ENCODE peak calls at places on chromosomes 12 and 14, in six cellular contexts. J is testis, P is lower leg skin, Z is transverse colon, T is NB4, I is IMR-90. Q is an unnamed sample.

GRCh38 chr14:31902002-31902401 is 175.1 kb upstream of the ARHGAP5 start:
- DNase-seq in T (no peak), J (no peak), P (no peak), Z (no peak), I (no peak), Q (no peak)

GRCh38 chr12:110725267-110725666 is 17.4 kb downstream of the PPP1CC start:
- DNase-seq in I (no peak), Z (no peak), T (no peak), P (no peak), J (no peak), Q (no peak)

GRCh38 chr12:47754881-47755280 is 3.8 kb downstream of the RAPGEF3 start:
- DNase-seq in Z (peak; percentile 90), T (peak; percentile 42), I (no peak), P (no peak), J (no peak), Q (no peak)

GRCh38 chr14:101839236-101839635 is 77.7 kb downstream of the PPP2R5C start:
- DNase-seq in J (no peak), I (no peak), Z (peak; percentile 39), T (no peak), P (no peak), Q (no peak)

GRCh38 chr12:30994274-30994673 is 67.7 kb downstream of the TSPAN11 start:
- DNase-seq in P (no peak), T (no peak), J (no peak), Z (no peak), I (no peak), Q (no peak)

GRCh38 chr12:57899010-57899662 is 42.2 kb upstream of the ATP23 start:
- DNase-seq in T (no peak), P (no peak), J (no peak), I (peak; percentile 81), Z (peak; percentile 73), Q (peak; percentile 50)

GRCh38 chr12:4355843-4356327 is 23.6 kb downstream of the FGF23 start:
- DNase-seq in T (peak; percentile 72), Z (peak; percentile 24), J (peak; percentile 74), P (no peak), I (peak; percentile 8), Q (peak; percentile 14)

GRCh38 chr14:60998617-60999016 is 17.6 kb downstream of the SLC38A6 start:
- DNase-seq in I (no peak), J (no peak), T (no peak), P (no peak), Z (no peak), Q (no peak)

GRCh38 chr12:106924458-106924857 is 31.2 kb upstream of the TMEM263 start:
- DNase-seq in J (no peak), Z (no peak), T (no peak), P (no peak), I (peak; percentile 48), Q (no peak)

GRCh38 chr12:120490284-120490683 is 5.6 kb upstream of the DYNLL1 start:
- DNase-seq in J (no peak), Z (no peak), T (no peak), I (no peak), P (no peak), Q (no peak)

GRCh38 chr12:114691196-114691595 is 7.2 kb upstream of the TBX3 start:
- DNase-seq in J (no peak), T (no peak), P (no peak), Z (no peak), I (no peak), Q (no peak)

GRCh38 chr12:18864900-18865561 is 127.1 kb downstream of the CAPZA3 start:
- DNase-seq in P (no peak), I (peak; percentile 73), T (no peak), J (no peak), Z (no peak), Q (no peak)

GRCh38 chr14:36935976-36936678 is 236.3 kb downstream of the SLC25A21 start:
- DNase-seq in T (no peak), I (peak; percentile 4), P (no peak), J (no peak), Z (no peak), Q (no peak)

GRCh38 chr12:75294338-75294737 is 35.8 kb downstream of the CAPS2 start:
- DNase-seq in Z (no peak), P (no peak), J (no peak), I (no peak), T (no peak), Q (no peak)

GRCh38 chr12:58176296-58176869 is 235.0 kb downstream of the ATP23 start:
- DNase-seq in J (peak; percentile 80), I (peak; percentile 38), Z (peak; percentile 43), T (peak; percentile 36), P (no peak), Q (peak; percentile 9)

GRCh38 chr12:131050463-131051154 is 96.9 kb downstream of the ADGRD1 start:
- DNase-seq in Z (no peak), T (no peak), I (no peak), P (no peak), J (no peak), Q (no peak)

GRCh38 chr14:37234222-37234621 is 36.5 kb downstream of the MIPOL1 start:
- DNase-seq in Z (no peak), P (no peak), I (no peak), T (no peak), J (no peak), Q (no peak)

GRCh38 chr12:102061096-102061555 is 665 bp downstream of the WASHC3 start:
- DNase-seq in Z (no peak), I (peak; percentile 1), J (no peak), P (no peak), T (peak; percentile 30), Q (no peak)

GRCh38 chr12:12964255-12964654 is 12.3 kb upstream of the GPRC5D start:
- DNase-seq in I (no peak), J (no peak), T (peak; percentile 89), P (no peak), Z (no peak), Q (no peak)

GRCh38 chr12:95790912-95791849 is 617 bp upstream of the NTN4 start:
- DNase-seq in T (peak; percentile 18), J (peak; percentile 61), Z (peak; percentile 20), P (peak; percentile 87), I (peak; percentile 22), Q (no peak)

GRCh38 chr12:95789126-95790024 is 1.2 kb downstream of the NTN4 start:
- DNase-seq in P (no peak), I (peak; percentile 13), Z (peak; percentile 17), T (no peak), J (peak; percentile 57), Q (no peak)

GRCh38 chr12:95787274-95787814 is 3.2 kb downstream of the NTN4 start:
- DNase-seq in J (no peak), Z (no peak), I (peak; percentile 14), P (no peak), T (no peak), Q (no peak)

GRCh38 chr12:95788637-95789036 is 1.9 kb downstream of the NTN4 start:
- DNase-seq in T (no peak), I (peak; percentile 68), P (no peak), J (no peak), Z (no peak), Q (no peak)

GRCh38 chr12:95790025-95790911 is at the start of gene NTN4:
- DNase-seq in J (peak; percentile 47), P (peak; percentile 90), T (peak; percentile 49), I (peak; percentile 24), Z (peak; percentile 64), Q (no peak)
- TF ChIP-seq POLR2A in J (no peak), P (no peak), T (no peak), I (no peak), Z (peak; percentile 31), Q (peak; percentile 39)

DNA sequence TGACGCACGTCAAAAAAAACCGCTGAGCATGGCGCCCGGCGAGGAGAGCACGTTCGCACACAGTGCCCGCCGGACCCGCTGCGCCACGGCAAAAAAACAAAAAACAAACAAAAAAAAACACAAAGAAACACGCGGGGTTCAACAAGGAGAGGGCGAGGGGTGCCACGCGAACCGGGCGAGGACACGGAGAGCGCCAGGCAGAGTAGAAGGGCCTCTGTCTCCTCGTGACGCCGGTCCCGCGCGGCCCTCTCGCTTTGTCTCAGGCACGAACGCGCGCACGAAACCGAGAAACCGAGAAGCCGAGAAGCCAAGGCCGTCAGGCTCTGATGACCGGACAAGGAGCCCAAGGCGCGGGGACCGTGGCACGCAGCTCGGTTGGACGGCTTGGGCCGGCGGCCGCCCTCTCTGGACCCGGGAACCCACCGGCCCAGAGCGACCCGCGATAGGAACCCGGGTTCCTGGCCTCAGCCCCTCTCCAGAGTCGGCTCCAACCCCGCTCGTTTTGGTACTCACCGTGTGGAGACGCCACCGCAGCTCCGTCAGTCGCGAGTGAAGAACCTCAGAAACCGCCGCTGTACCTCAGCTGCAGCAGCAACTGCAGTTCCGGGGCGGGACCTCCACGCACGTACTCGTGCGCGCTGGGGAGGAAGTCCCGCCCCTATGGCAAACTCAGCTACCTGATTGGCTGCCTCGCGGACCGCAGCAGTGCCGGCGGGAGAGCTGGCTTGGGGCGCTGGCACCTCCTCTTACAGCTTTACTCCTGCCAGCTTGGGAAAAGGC is at the start of the genes DDX24 and IFI27L1:
- DNase-seq in P (peak; percentile 99), T (peak; percentile 94), Z (peak; percentile 98), I (peak; percentile 93), J (peak; percentile 99), Q (peak; percentile 91)
- TF ChIP-seq POLR2A in P (no peak), T (peak; percentile 92), Z (peak; percentile 98), I (peak; percentile 95), J (peak; percentile 85), Q (peak; percentile 90)

GRCh38 chr12:121581681-121582439 is 1.0 kb upstream of the KDM2B start:
- DNase-seq in I (peak; percentile 50), Z (peak; percentile 25), J (no peak), T (peak; percentile 26), P (no peak), Q (no peak)

GRCh38 chr12:121582583-121583333 is 1.9 kb upstream of the KDM2B start:
- DNase-seq in T (peak; percentile 34), Z (no peak), J (no peak), I (no peak), P (no peak), Q (no peak)

GRCh38 chr12:121579190-121579791 is 1.5 kb downstream of the KDM2B start:
- DNase-seq in J (peak; percentile 51), T (peak; percentile 77), P (peak; percentile 88), Z (peak; percentile 54), I (no peak), Q (no peak)

GRCh38 chr12:121579981-121580868 is 598 bp downstream of the KDM2B start:
- DNase-seq in J (peak; percentile 89), I (peak; percentile 55), P (peak; percentile 94), T (peak; percentile 87), Z (peak; percentile 84), Q (peak; percentile 70)

GRCh38 chr12:121580959-121581680 is at the start of gene KDM2B:
- DNase-seq in Z (peak; percentile 24), T (peak; percentile 29), I (peak; percentile 67), J (peak; percentile 77), P (no peak), Q (no peak)
- TF ChIP-seq POLR2A in Z (no peak), T (no peak), I (no peak), J (no peak), P (no peak), Q (no peak)

DNA sequence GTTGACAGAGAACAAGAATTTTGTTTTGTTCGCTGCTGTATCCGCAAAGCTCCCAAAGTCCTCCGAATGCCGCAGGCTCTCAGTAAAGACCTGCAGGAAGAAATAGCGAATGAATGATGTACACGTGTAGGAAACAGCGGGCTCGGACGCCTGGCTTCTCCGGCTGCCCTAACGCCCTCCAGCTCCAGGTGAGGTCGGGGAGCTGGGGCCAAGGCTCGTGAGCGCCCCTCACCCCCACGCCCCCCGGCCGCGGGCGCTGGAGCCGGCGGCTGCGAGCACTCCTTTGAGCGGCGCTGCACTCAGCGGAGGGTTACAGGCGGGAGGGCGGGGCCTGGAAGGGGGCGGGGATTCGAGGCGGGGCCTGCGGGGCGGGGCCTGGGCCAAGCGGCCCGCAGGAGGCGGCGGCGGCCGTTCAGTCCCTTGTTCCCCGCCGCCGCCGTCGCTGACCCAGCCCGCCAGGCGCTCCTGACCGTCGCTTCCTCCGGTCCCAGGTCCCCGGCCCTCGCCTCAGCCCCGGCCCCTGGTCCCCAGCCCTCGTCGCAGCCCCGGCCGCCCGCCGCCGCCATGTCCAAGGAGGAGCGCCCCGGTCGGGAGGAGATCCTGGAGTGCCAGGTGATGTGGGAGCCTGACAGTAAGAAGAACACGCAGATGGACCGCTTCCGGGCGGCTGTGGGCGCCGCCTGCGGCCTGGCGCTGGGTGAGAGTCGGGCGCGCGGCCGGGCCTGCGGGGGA is at the start of gene AACS:
- DNase-seq in I (peak; percentile 64), J (peak; percentile 83), Z (peak; percentile 83), P (peak; percentile 95), T (peak; percentile 88), Q (peak; percentile 90)
- TF ChIP-seq POLR2A in I (peak; percentile 67), J (no peak), Z (peak; percentile 56), P (no peak), T (peak; percentile 40), Q (peak; percentile 48)